ENCODE peak calls at places on chromosomes 13 and 19, in seven cellular contexts. G is activated naive CD4-positive, alpha-beta T cell treated with anti-CD3 and anti-CD28 coated beads for 36 hours; A is stomach; H is stimulated activated CD8-positive, alpha-beta memory T cell treated with anti-CD3 and anti-CD28 coated beads, Interleukin-2, amount 100 ng/mL, for 48 hours; T is CD8-positive, alpha-beta memory T cell; V is Calu3; Q is fibroblast of pulmonary artery. W is an unnamed sample.

GRCh38 chr19:958967-959685 is 25.0 kb upstream of the WDR18 start:
- DNase-seq in V (no peak), A (no peak), H (peak), T (no peak), G (peak), Q (peak), W (no peak)

GRCh38 chr19:44609219-44609618 is 4.1 kb upstream of the IGSF23 start:
- DNase-seq in A (no peak), Q (no peak), V (no peak), G (no peak), H (no peak), T (no peak), W (no peak)

GRCh38 chr19:24049537-24049936 is 37.5 kb upstream of the ZNF254 start:
- DNase-seq in T (no peak), A (no peak), G (no peak), Q (no peak), H (no peak), V (no peak), W (no peak)

GRCh38 chr13:106348032-106348431 is 187.4 kb downstream of the EFNB2 start:
- DNase-seq in T (no peak), G (no peak), V (no peak), Q (peak), H (no peak), A (no peak), W (peak)

GRCh38 chr19:45800009-45800553 is 7.4 kb upstream of the DMWD start:
- DNase-seq in G (no peak), V (no peak), T (no peak), Q (peak), H (no peak), A (no peak), W (no peak)

GRCh38 chr13:114203536-114203935 is 24.5 kb downstream of the CFAP97D2 start:
- DNase-seq in Q (no peak), A (no peak), G (peak), H (no peak), T (no peak), V (no peak), W (no peak)

GRCh38 chr13:31361673-31362072 is 161.9 kb downstream of the B3GLCT start:
- DNase-seq in Q (peak), T (no peak), H (no peak), G (no peak), A (no peak), V (no peak), W (peak)

GRCh38 chr13:69291292-69291906 is 816.2 kb upstream of the ATXN8OS start:
- DNase-seq in A (no peak), T (no peak), G (no peak), H (no peak), Q (no peak), V (no peak), W (no peak)

GRCh38 chr19:55344444-55344843 is 4.8 kb downstream of the KMT5C start:
- DNase-seq in A (no peak), Q (no peak), T (no peak), H (no peak), G (no peak), V (no peak), W (no peak)

GRCh38 chr19:3491396-3492119 is 8.3 kb upstream of the SMIM44 start:
- DNase-seq in A (no peak), T (no peak), H (no peak), V (no peak), Q (no peak), G (no peak), W (no peak)

GRCh38 chr19:48325265-48325910 is at the start of gene EMP3:
- DNase-seq in A (peak), G (peak), V (peak), Q (peak), T (peak), H (peak), W (no peak)

GRCh38 chr13:40505196-40505595 is 161.2 kb downstream of the FOXO1 start:
- DNase-seq in Q (no peak), A (no peak), H (no peak), V (no peak), G (no peak), T (no peak), W (no peak)

GRCh38 chr13:97753942-97754670 is 199.4 kb upstream of the IPO5 start:
- DNase-seq in V (no peak), H (no peak), G (peak), A (no peak), Q (no peak), T (no peak), W (no peak)

GRCh38 chr13:94415484-94415883 is 64.0 kb downstream of the DCT start:
- DNase-seq in G (no peak), T (no peak), H (no peak), V (no peak), Q (no peak), A (no peak), W (no peak)

GRCh38 chr13:72638059-72638815 is 89.2 kb downstream of the MZT1 start:
- DNase-seq in V (no peak), H (no peak), Q (no peak), T (no peak), G (no peak), A (no peak), W (no peak)

GRCh38 chr13:113066142-113066455 is 39.5 kb upstream of the F7 start:
- DNase-seq in G (no peak), A (no peak), V (no peak), H (no peak), T (no peak), Q (no peak), W (no peak)

GRCh38 chr13:71339736-71340135 is 527.3 kb downstream of the DACH1 start:
- DNase-seq in A (no peak), H (no peak), T (no peak), V (no peak), G (no peak), Q (no peak), W (no peak)

GRCh38 chr13:81929988-81930387 is 1589.1 kb upstream of the SPRY2 start:
- DNase-seq in G (no peak), H (no peak), Q (peak), V (no peak), T (no peak), A (no peak), W (peak)

GRCh38 chr13:114148521-114148855 is 16.1 kb upstream of the RASA3 start:
- DNase-seq in A (peak), Q (no peak), V (no peak), H (peak), G (peak), T (peak), W (no peak)

GRCh38 chr19:5863030-5863665 is 7.2 kb downstream of the FUT5 start:
- DNase-seq in A (no peak), G (no peak), V (no peak), Q (no peak), H (no peak), T (no peak), W (no peak)

GRCh38 chr19:16447015-16447384 is 24.8 kb downstream of the EPS15L1 start:
- DNase-seq in H (peak), A (peak), Q (peak), T (peak), V (peak), G (peak), W (peak)

GRCh38 chr13:20411638-20412342 is 113.9 kb downstream of the CRYL1 start:
- DNase-seq in V (no peak), G (peak), A (no peak), H (no peak), T (no peak), Q (no peak), W (no peak)

GRCh38 chr13:99526549-99526948 is 25.3 kb downstream of the TM9SF2 start:
- DNase-seq in Q (no peak), H (no peak), V (no peak), A (no peak), T (no peak), G (no peak), W (no peak)

GRCh38 chr13:84917252-84917878 is 881.9 kb downstream of the SLITRK6 start:
- DNase-seq in H (no peak), Q (peak), G (no peak), T (no peak), V (no peak), A (no peak), W (peak)

GRCh38 chr19:51783373-51783772 is 11.6 kb upstream of the FPR3 start:
- DNase-seq in H (no peak), T (no peak), G (peak), A (no peak), Q (peak), V (peak), W (no peak)

GRCh38 chr13:73656863-73657262 is 477.3 kb downstream of the KLF12 start:
- DNase-seq in Q (peak), V (no peak), A (no peak), T (no peak), H (no peak), G (no peak), W (no peak)

GRCh38 chr19:46715620-46716012 is 1.3 kb downstream of the PRKD2 start:
- DNase-seq in T (no peak), G (peak), H (no peak), A (no peak), V (no peak), Q (no peak), W (no peak)

GRCh38 chr13:99225078-99225477 is 24.4 kb downstream of the UBAC2 start:
- DNase-seq in Q (no peak), T (no peak), V (no peak), G (no peak), H (no peak), A (no peak), W (no peak)

GRCh38 chr13:60112771-60113170 is 51.0 kb downstream of the DIAPH3 start:
- DNase-seq in G (no peak), H (no peak), V (no peak), Q (peak), A (no peak), T (no peak), W (no peak)

GRCh38 chr13:79490846-79491245 is 9.9 kb downstream of the NDFIP2 start:
- DNase-seq in T (no peak), G (no peak), Q (no peak), V (no peak), A (no peak), H (no peak), W (no peak)

GRCh38 chr13:102721800-102722231 is 27.0 kb upstream of the METTL21C start:
- DNase-seq in A (no peak), G (no peak), T (no peak), V (no peak), Q (peak), H (no peak), W (no peak)

W was measured in glomerular endothelial cell.